ENCODE peak calls at places on chromosome 22, in four cellular contexts. R, L, D and H are unnamed samples.

GRCh38 chr22:19958083-19959042 is 16.7 kb upstream of the TXNRD2 start:
- DNase-seq in R (peak), L (no peak), D (peak), H (no peak)

GRCh38 chr22:49664891-49665290 is 162.8 kb downstream of the BRD1 start:
- DNase-seq in L (no peak), R (no peak), D (no peak), H (no peak)

GRCh38 chr22:45889093-45889538 is 87.8 kb downstream of the WNT7B start:
- DNase-seq in R (no peak), D (peak), L (no peak), H (no peak)

GRCh38 chr22:49838771-49839717 is 11.4 kb upstream of the BRD1 start:
- DNase-seq in R (no peak), D (peak), L (no peak), H (no peak)

GRCh38 chr22:35307372-35307771 is 7.7 kb downstream of the TOM1 start:
- DNase-seq in R (no peak), D (no peak), L (no peak), H (no peak)

GRCh38 chr22:50314455-50315288 is 7.2 kb upstream of the PLXNB2 start:
- DNase-seq in L (no peak), R (no peak), D (peak), H (peak)

GRCh38 chr22:19986410-19987341 is 29.9 kb downstream of the ARVCF start:
- DNase-seq in R (peak), D (peak), L (no peak), H (no peak)

GRCh38 chr22:50169774-50170341 is 673 bp upstream of the PANX2 start:
- DNase-seq in D (no peak), R (no peak), L (no peak), H (no peak)

GRCh38 chr22:45602824-45603301 is 68.8 kb upstream of the ATXN10 start:
- DNase-seq in L (no peak), R (no peak), D (peak), H (no peak)

GRCh38 chr22:35631597-35631996 is 14.5 kb upstream of the MB start:
- DNase-seq in R (no peak), L (no peak), D (peak), H (no peak)

GRCh38 chr22:36239401-36240171 is at the start of gene APOL2:
- DNase-seq in L (peak), D (peak), R (peak), H (peak)

GRCh38 chr22:35842954-35843353 is 125.3 kb downstream of the APOL5 start:
- DNase-seq in D (no peak), R (no peak), L (no peak), H (no peak)

GRCh38 chr22:19361501-19362103 is 69.9 kb downstream of the HIRA start:
- DNase-seq in L (no peak), R (no peak), D (no peak), H (peak)

GRCh38 chr22:32896951-32897350 is 95.4 kb downstream of the TIMP3 start:
- DNase-seq in L (no peak), R (no peak), D (no peak), H (no peak)

GRCh38 chr22:20027966-20028854 is 7.3 kb downstream of the TANGO2 start:
- DNase-seq in L (no peak), R (no peak), D (peak), H (no peak)

GRCh38 chr22:37765953-37766566 is 41.7 kb upstream of the GCAT start:
- DNase-seq in D (no peak), L (no peak), R (no peak), H (no peak)

GRCh38 chr22:44955102-44955501 is 54.7 kb downstream of the PHF21B start:
- DNase-seq in R (no peak), L (no peak), D (no peak), H (no peak)

GRCh38 chr22:44709881-44710400 is 7.9 kb downstream of the PRR5 start:
- DNase-seq in L (no peak), D (no peak), R (no peak), H (no peak)

GRCh38 chr22:26461188-26461810 is 22.3 kb downstream of the HPS4 start:
- DNase-seq in L (no peak), R (peak), D (no peak), H (no peak)

GRCh38 chr22:32650553-32651345 is 150.8 kb upstream of the TIMP3 start:
- DNase-seq in D (no peak), L (no peak), R (no peak), H (no peak)

GRCh38 chr22:29072193-29072978 is 449 bp upstream of the KREMEN1 start:
- DNase-seq in R (peak), L (peak), D (peak), H (peak)

GRCh38 chr22:26894766-26895485 is 237.5 kb downstream of the MIAT start:
- DNase-seq in L (no peak), R (no peak), D (no peak), H (no peak)

GRCh38 chr22:50342651-50343540 is at the start of gene PPP6R2:
- DNase-seq in D (peak), L (peak), R (peak), H (no peak)

GRCh38 chr22:24525416-24526037 is 29.4 kb downstream of the GUCD1 start:
- DNase-seq in R (peak), D (peak), L (peak), H (peak)

GRCh38 chr22:19377565-19378361 is 53.8 kb downstream of the HIRA start:
- DNase-seq in D (no peak), L (no peak), R (no peak), H (no peak)

GRCh38 chr22:39446239-39446721 is 10.5 kb upstream of the MGAT3 start:
- DNase-seq in R (no peak), D (peak), L (no peak), H (peak)
- TF ChIP-seq CTCF in R (no peak), D (no peak), L (no peak), H (no peak)

GRCh38 chr22:41478891-41479521 is 10.1 kb downstream of the ACO2 start:
- DNase-seq in D (no peak), L (no peak), R (peak), H (no peak)
- H3K4me3 ChIP-seq in D (no peak), L (no peak), R (no peak), H (no peak)

GRCh38 chr22:39290248-39290720 is 29.1 kb downstream of the RPL3 start:
- DNase-seq in L (no peak), D (no peak), R (no peak), H (no peak)

GRCh38 chr22:39287076-39287743 is 32.2 kb downstream of the RPL3 start:
- DNase-seq in R (no peak), L (peak), D (no peak), H (no peak)

GRCh38 chr22:39289445-39290247 is 29.8 kb downstream of the RPL3 start:
- DNase-seq in R (no peak), L (no peak), D (no peak), H (no peak)

GRCh38 chr22:39290724-39291161 is 28.7 kb downstream of the RPL3 start:
- DNase-seq in L (peak), R (peak), D (peak), H (no peak)

DNA sequence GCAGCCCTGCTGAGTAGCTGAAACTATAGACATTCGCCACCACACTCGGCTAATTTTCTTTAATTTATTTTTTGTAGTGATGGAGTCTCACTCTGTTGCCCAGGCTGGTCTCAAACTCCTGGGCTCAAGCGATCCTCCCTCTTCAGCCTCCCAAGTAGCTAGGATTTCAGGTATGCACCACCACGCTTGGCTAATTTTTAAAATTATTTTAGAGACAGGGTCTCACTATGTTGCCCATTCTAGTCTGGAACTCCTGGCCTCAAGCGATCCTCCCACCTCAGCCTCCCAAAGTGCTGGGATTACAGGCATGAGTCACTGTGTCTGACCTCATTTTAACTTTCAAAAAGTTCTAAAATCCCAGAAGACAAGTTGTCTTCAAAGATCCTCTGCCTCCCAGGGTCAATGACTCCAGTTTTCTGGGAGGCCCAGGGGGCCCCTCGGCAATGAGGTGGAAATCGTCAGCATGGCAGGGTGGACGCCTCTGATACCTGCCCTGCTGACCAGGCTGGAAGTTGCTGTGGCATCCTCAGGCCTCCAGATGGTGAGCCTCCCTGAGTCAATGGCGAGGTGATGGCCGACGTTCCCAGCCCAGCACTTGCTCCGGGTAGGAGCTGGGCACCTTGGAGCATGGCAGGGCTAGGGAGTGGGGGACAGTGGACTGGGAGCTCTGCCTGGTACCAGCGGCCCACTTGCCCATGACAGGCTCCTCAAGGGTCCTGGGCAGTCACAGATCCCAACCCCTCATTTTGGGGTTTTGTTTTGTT is 31.1 kb downstream of the RPL3 start:
- DNase-seq in R (no peak), D (no peak), L (no peak), H (no peak)
- TF ChIP-seq CTCF in R (no peak), D (no peak), L (no peak), H (no peak)

DNA sequence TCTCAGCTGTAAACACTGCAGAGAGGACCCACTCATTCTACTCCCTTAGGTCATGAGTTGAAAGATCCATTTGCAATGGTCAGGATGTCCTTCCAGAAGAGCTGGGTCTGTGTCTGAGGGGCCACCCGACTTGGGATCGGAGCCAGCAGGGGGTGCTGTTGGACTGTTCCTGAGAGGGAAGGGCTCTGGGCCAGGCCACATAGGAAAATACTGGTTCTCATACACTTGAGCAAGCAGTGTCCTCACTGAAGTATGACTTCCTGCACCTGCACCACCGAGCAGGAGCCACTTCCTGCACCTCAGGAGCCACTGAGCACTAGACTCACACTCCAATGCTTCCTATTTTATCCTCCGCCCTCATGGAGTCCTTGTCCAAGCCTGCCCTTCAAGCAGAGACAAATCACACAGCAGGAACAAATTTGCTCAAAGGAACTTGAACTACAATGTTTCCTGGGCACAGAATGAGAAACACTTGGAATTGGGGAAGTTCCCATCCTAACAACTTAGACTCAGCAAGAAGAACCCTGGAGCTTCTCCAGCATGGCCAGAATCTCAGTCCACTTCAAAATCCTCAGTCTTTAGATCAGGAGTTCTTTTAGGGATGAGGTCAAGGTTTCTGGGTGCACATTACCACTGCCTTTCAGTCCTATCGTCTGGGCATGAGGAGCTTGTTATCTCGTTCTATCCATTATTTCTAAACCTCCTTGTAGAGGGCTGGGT is 36.6 kb upstream of the VPREB1 start:
- DNase-seq in D (peak), R (peak), L (peak), H (peak)
- H3K4me3 ChIP-seq in D (no peak), R (no peak), L (no peak), H (no peak)

DNA sequence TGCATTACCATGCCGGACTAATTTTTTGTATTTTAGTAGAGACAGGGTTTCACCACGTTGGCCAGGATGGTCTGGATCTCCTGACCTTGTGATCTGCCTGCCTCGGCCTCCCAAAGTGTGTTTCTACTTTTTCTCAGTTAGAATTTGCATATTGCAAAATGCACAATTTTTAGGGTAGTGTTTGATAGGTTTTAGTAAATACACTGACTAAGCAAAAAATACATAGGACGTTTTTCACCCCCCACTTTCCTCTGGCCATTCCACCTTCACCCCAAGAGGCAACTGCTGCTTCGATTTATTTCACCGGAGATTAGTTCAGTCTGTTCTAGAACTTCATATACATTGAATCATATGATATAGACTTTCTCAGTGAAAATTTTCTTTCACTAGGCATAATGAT is 1269.1 kb downstream of the TBC1D22A start:
- DNase-seq in D (no peak), L (no peak), R (no peak), H (no peak)
- TF ChIP-seq CTCF in D (no peak), L (no peak), R (no peak), H (no peak)

DNA sequence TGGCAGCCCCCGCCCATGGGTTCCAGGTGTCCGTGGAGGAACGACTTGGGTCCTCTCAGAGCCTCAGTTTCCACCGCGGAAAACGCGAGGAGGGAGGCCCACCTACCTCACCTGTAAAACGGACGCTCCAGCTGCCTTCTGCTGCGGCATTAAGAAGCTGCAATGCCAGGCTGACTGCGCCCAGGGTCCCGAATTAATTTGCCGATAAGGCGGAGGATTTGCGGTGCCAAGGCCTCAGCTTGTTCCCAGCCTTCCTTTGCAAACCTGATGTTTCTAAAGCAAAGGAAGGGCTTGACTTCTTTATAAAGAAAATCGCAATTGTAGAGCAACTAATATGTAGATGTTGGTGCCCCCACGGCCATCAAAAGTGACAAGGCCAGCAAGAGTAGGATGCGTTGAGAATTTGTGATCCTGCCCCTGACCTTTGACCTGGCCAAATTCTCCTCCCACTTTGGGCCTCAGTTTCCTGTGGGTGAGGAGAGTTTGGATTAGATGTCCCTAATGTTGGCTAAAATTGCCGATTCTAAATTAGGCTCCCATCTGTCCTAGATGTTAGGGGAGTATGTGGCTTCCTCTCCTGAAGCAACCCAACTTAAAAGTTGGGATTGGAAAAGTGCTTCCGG is 849 bp upstream of the TCF20 start:
- DNase-seq in D (no peak), R (no peak), L (no peak), H (no peak)
- H3K4me3 ChIP-seq in D (peak), R (peak), L (no peak), H (no peak)

GRCh38 chr22:21104126-21104691 is 58.5 kb downstream of the LRRC74B start:
- DNase-seq in R (no peak), L (no peak), D (no peak), H (no peak)
- TF ChIP-seq CTCF in R (no peak), L (no peak), D (no peak), H (no peak)